ENCODE peak calls at places on chromosomes 3 and 15, in eight cellular contexts. U is NCI-H345; H is upper lobe of right lung; D is NCI-H460; R is thoracic aorta; E is cortex of kidney; O is colonic mucosa; N is stimulated activated CD4-positive, alpha-beta T cell treated with anti-CD3 and anti-CD28 coated beads, Interleukin-1b, Interleukin-23, amount 100 ng/mL, for 1 hour. G is an unnamed sample.

GRCh38 chr3:170614214-170614966 is 28.5 kb upstream of the SLC7A14 start:
- DNase-seq in U (no peak), H (no peak), D (peak; percentile 56), R (peak; percentile 10), E (no peak), O (no peak), N (no peak), G (peak; percentile 49)

GRCh38 chr15:80780416-80781221 is 1.4 kb downstream of the CEMIP start:
- DNase-seq in U (no peak), H (peak; percentile 82), D (no peak), R (no peak), E (no peak), O (peak; percentile 72), N (no peak), G (peak; percentile 62)

GRCh38 chr3:161042023-161042501 is 63.1 kb downstream of the B3GALNT1 start:
- DNase-seq in U (no peak), H (no peak), D (no peak), R (no peak), E (no peak), O (no peak), N (no peak), G (no peak)

GRCh38 chr3:72492240-72492639 is 356.0 kb downstream of the SHQ1 start:
- DNase-seq in U (no peak), H (no peak), D (no peak), R (no peak), E (no peak), O (peak; percentile 30), N (no peak), G (no peak)

GRCh38 chr15:93028111-93028631 is 60.8 kb downstream of the RGMA start:
- DNase-seq in U (no peak), H (no peak), D (no peak), R (no peak), E (no peak), O (no peak), N (no peak), G (peak; percentile 42)

GRCh38 chr3:170058127-170058526 is 20.3 kb downstream of the GPR160 start:
- DNase-seq in U (no peak), H (no peak), D (no peak), R (no peak), E (no peak), O (peak; percentile 14), N (no peak), G (peak; percentile 18)

GRCh38 chr3:194928183-194928736 is 242.6 kb downstream of the FAM43A start:
- DNase-seq in U (no peak), H (no peak), D (no peak), R (no peak), E (no peak), O (no peak), N (no peak), G (no peak)

GRCh38 chr15:40843885-40844542 is at the start of gene SPINT1:
- DNase-seq in U (peak; percentile 49), H (peak; percentile 89), D (no peak), R (no peak), E (no peak), O (peak; percentile 82), N (no peak), G (peak; percentile 77)

GRCh38 chr3:49794926-49795905 is 4.5 kb downstream of the CDHR4 start:
- DNase-seq in U (no peak), H (no peak), D (no peak), R (no peak), E (no peak), O (no peak), N (no peak), G (no peak)

GRCh38 chr3:123733341-123733740 is 148.5 kb upstream of the HACD2 start:
- DNase-seq in U (no peak), H (no peak), D (no peak), R (no peak), E (no peak), O (no peak), N (no peak), G (no peak)

G was measured in ureter.